ENCODE peak calls at places on chromosomes 12 and 14, in ten cellular contexts. T is activated B cell treated with CpG ODN at 0.5 μM for 24 hours, O is tibial artery, C is natural killer cell, L is AG09319, E is AG10803, V is choroid plexus epithelial cell, Q is fibroblast of villous mesenchyme, G is mesothelial cell of epicardium, F is astrocyte of the spinal cord. B is an unnamed sample.

GRCh38 chr14:94614802-94615201 is 2.6 kb downstream of the SERPINA3 start:
- DNase-seq in Q (no peak), V (no peak), C (no peak), L (no peak), T (no peak), G (no peak), O (no peak), F (no peak), E (no peak), B (no peak)

GRCh38 chr12:27972721-27973120 is at the start of gene PTHLH:
- DNase-seq in Q (no peak), F (no peak), E (no peak), C (no peak), G (no peak), T (no peak), V (no peak), L (no peak), O (no peak), B (no peak)

GRCh38 chr12:82413994-82414393 is 55.7 kb downstream of the METTL25 start:
- DNase-seq in C (no peak), V (no peak), L (no peak), T (no peak), F (peak; percentile 6), G (no peak), E (no peak), O (no peak), Q (no peak), B (no peak)

GRCh38 chr12:69988601-69989194 is 163.7 kb downstream of the MYRFL start:
- DNase-seq in E (peak; percentile 87), T (no peak), C (no peak), Q (peak; percentile 68), O (no peak), G (no peak), L (peak; percentile 22), F (no peak), V (peak; percentile 69), B (no peak)

GRCh38 chr14:105397350-105397931 is 897 bp upstream of the TEX22 start:
- DNase-seq in T (no peak), C (no peak), E (no peak), G (no peak), V (no peak), O (no peak), Q (no peak), F (no peak), L (no peak), B (no peak)

GRCh38 chr12:66623455-66623854 is 55.4 kb downstream of the GRIP1 start:
- DNase-seq in V (peak; percentile 17), G (no peak), L (no peak), F (no peak), C (no peak), Q (no peak), T (no peak), E (peak; percentile 33), O (no peak), B (no peak)

GRCh38 chr12:20483776-20484175 is 115.4 kb downstream of the PDE3A start:
- DNase-seq in E (no peak), T (no peak), F (peak; percentile 41), O (no peak), V (peak; percentile 70), Q (no peak), G (no peak), L (no peak), C (no peak), B (no peak)

GRCh38 chr12:88600272-88600671 is 20.0 kb upstream of the KITLG start:
- DNase-seq in V (peak; percentile 92), C (no peak), F (peak; percentile 80), Q (peak; percentile 64), L (peak; percentile 65), O (no peak), E (peak; percentile 84), G (no peak), T (no peak), B (no peak)

GRCh38 chr14:23055621-23056256 is 1.6 kb downstream of the CDH24 start:
- DNase-seq in L (no peak), C (no peak), V (no peak), O (peak; percentile 74), T (no peak), E (peak; percentile 47), G (no peak), F (no peak), Q (peak; percentile 59), B (no peak)

GRCh38 chr14:23055147-23055550 is 2.2 kb downstream of the CDH24 start:
- DNase-seq in V (no peak), F (no peak), C (no peak), O (peak; percentile 54), T (no peak), L (no peak), G (no peak), Q (no peak), E (no peak), B (no peak)

GRCh38 chr14:23053426-23053825 is 3.9 kb downstream of the CDH24 start:
- DNase-seq in C (no peak), G (no peak), E (no peak), O (peak; percentile 51), F (no peak), T (no peak), V (no peak), L (no peak), Q (no peak), B (no peak)

GRCh38 chr14:23052671-23053070 is 4.6 kb downstream of the CDH24 start:
- DNase-seq in E (no peak), F (no peak), O (peak; percentile 9), C (no peak), L (no peak), Q (no peak), V (no peak), T (no peak), G (no peak), B (no peak)

DNA sequence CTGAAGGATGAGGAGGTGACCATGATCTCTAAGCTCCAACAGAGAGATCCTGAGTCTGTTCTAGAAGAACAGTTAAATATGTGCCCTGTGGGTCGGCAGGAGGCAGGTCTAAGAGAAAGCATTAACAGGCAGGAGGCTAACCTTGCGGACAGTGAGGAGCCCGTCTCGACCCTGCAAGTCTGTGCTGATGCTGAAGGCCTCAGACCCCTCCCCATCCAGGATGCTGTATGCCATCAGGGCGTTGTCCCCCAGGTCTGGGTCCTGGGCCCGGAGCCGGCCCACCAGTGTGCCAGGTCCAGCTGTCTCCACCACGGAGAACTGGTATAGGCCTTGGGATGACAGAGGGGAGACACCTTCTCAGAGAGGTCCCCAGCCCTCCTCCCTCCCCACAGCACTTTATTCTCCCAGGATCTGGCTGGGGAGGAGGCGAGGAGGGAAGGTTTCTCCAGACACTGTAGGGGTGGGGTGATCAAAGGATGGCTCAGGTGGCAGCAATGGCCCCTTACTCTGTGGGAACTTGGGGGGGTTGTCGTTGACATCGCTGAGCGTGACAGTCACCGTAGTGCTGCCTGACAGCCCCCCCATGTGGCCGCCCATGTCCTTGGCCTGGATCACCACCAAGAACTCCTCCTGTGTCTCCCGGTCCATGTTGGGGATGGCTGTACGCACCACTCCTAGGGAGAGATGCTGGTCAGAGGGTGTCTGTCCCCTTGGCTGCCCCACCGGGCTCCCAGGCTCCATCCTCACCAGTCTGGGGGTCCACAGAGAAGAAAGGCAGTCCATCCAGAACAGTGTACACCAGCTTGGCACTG is 3.1 kb downstream of the CDH24 start:
- DNase-seq in F (no peak), Q (no peak), C (no peak), L (no peak), G (no peak), O (peak; percentile 50), V (no peak), E (no peak), T (no peak), B (no peak)
- TF ChIP-seq CTCF in F (peak; percentile 42), Q (no peak), C (no peak), L (no peak), G (no peak), O (no peak), V (peak; percentile 42), E (peak; percentile 10), T (no peak), B (no peak)

GRCh38 chr14:100899841-100900771 is 3.4 kb downstream of the RTL1 start:
- DNase-seq in Q (no peak), L (no peak), V (no peak), E (no peak), C (no peak), T (no peak), O (peak; percentile 42), G (no peak), F (no peak), B (no peak)

GRCh38 chr14:100896369-100897060 is 7.0 kb downstream of the RTL1 start:
- DNase-seq in F (no peak), O (peak; percentile 52), C (no peak), V (no peak), G (no peak), Q (no peak), T (no peak), L (no peak), E (no peak), B (no peak)

GRCh38 chr14:100900837-100901390 is 2.6 kb downstream of the RTL1 start:
- DNase-seq in T (no peak), Q (no peak), G (peak; percentile 64), O (peak; percentile 25), C (no peak), V (peak; percentile 22), E (no peak), L (no peak), F (no peak), B (no peak)

GRCh38 chr14:100898935-100899840 is 4.3 kb downstream of the RTL1 start:
- DNase-seq in F (no peak), E (no peak), T (no peak), L (no peak), O (peak; percentile 57), C (no peak), Q (no peak), G (no peak), V (peak; percentile 34), B (no peak)

DNA sequence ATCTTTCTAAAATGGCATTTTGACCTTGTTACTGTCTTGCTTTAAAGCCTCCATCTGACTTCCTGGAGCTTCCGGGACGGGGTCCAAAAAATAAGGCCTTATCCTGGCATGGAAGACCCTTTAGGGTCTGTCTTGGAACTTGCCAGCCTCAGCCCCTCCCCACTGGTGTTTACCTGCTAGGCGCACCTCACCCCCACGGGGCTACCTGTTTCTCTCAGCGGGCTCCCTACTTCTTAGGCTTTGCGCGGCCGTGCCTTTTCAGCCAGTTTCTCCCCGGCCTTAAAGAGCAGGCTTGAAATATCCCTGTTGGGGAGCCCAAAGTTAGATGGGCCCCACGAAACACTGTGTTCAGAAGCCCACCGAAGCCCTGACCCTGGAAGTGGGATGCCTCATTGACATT is 5.1 kb downstream of the RTL1 start:
- DNase-seq in Q (no peak), O (no peak), T (no peak), E (no peak), C (no peak), V (no peak), F (no peak), L (no peak), G (no peak), B (no peak)
- TF ChIP-seq CTCF in Q (no peak), O (no peak), T (no peak), E (no peak), C (no peak), V (no peak), F (no peak), L (no peak), G (no peak), B (no peak)

DNA sequence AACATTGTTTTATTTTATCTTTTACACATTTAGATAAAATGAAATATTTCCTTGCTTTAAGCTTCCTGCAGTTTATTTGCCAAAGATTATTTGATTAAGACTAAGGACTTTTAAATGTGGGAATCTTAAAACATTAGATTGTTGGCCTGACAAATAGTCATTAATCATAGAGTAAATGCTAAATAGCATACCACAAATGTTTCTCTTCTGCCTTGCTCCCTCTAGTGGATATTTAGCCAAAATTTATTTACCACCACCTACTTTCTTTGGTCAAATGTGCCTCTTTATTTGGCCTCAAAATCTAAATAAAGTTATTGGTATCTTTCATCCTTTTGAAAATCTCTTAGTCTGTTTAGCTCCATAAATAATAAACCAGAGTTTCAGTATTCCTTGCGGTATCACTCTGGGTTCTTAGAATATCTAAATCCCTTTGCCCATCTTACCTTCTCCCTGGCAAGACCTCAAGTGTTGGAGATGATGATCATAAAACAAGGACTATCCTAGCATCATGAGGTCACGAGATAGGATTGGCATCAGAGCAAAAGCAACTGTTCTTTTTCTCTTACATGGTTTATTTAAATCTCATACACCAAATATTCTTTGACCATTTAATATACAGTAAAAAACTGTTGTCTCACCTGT is 150.6 kb upstream of the AEBP2 start:
- DNase-seq in V (peak; percentile 70), L (no peak), E (peak; percentile 51), F (peak; percentile 60), T (no peak), G (no peak), O (no peak), Q (peak; percentile 59), C (no peak), B (no peak)
- TF ChIP-seq CTCF in V (peak; percentile 59), L (peak; percentile 54), E (peak; percentile 75), F (peak; percentile 62), T (no peak), G (peak; percentile 79), O (peak; percentile 67), Q (peak; percentile 63), C (peak; percentile 74), B (peak; percentile 69)

GRCh38 chr14:89279649-89280232 is 137.3 kb downstream of the FOXN3 start:
- DNase-seq in O (peak; percentile 9), C (no peak), E (no peak), V (no peak), G (no peak), Q (no peak), T (no peak), L (no peak), F (no peak), B (no peak)
- TF ChIP-seq CTCF in O (no peak), C (no peak), E (no peak), V (no peak), G (no peak), Q (no peak), T (no peak), L (no peak), F (no peak), B (no peak)